ENCODE peak calls at places on chromosomes 3 and 15, in eight cellular contexts. O, U, X, V, M, T, P and A are unnamed samples.

GRCh38 chr3:140546649-140547048 is 131.2 kb upstream of the TRIM42 start:
- DNase-seq in O (no peak), U (no peak), X (no peak), V (no peak), M (peak), T (no peak), P (peak), A (no peak)

GRCh38 chr3:16205156-16205870 is 30.8 kb downstream of the GALNT15 start:
- DNase-seq in O (no peak), U (no peak), X (peak), V (no peak), M (no peak), T (no peak), P (no peak), A (no peak)

GRCh38 chr3:111151438-111151837 is 79.8 kb downstream of the NECTIN3 start:
- DNase-seq in O (no peak), U (no peak), X (peak), V (peak), M (no peak), T (no peak), P (no peak), A (no peak)

GRCh38 chr3:98885851-98886250 is 15.6 kb downstream of the DCBLD2 start:
- DNase-seq in O (no peak), U (no peak), X (peak), V (no peak), M (no peak), T (no peak), P (no peak), A (no peak)

GRCh38 chr15:73800662-73801345 is 47.7 kb upstream of the INSYN1 start:
- DNase-seq in O (peak), U (no peak), X (peak), V (peak), M (no peak), T (no peak), P (peak), A (no peak)

GRCh38 chr15:93072440-93073394 is 16.3 kb downstream of the RGMA start:
- DNase-seq in O (peak), U (peak), X (peak), V (peak), M (no peak), T (no peak), P (no peak), A (no peak)

GRCh38 chr3:112093180-112093522 is 7.0 kb downstream of the C3orf52 start:
- DNase-seq in O (no peak), U (no peak), X (no peak), V (no peak), M (no peak), T (no peak), P (no peak), A (no peak)

GRCh38 chr15:60523056-60523455 is 44.1 kb upstream of the ICE2 start:
- DNase-seq in O (no peak), U (no peak), X (peak), V (no peak), M (no peak), T (no peak), P (no peak), A (no peak)

GRCh38 chr15:70375006-70375409 is 277.3 kb upstream of the TLE3 start:
- DNase-seq in O (peak), U (no peak), X (peak), V (no peak), M (peak), T (no peak), P (no peak), A (peak)

GRCh38 chr3:195153121-195153520 is 117.8 kb downstream of the XXYLT1 start:
- DNase-seq in O (no peak), U (no peak), X (no peak), V (no peak), M (peak), T (no peak), P (no peak), A (no peak)

GRCh38 chr15:66730168-66731014 is 28.4 kb downstream of the SMAD6 start:
- DNase-seq in O (no peak), U (no peak), X (peak), V (no peak), M (no peak), T (no peak), P (no peak), A (no peak)

GRCh38 chr15:65040461-65040860 is 4.7 kb upstream of the SLC51B start:
- DNase-seq in O (no peak), U (no peak), X (no peak), V (no peak), M (no peak), T (no peak), P (no peak), A (no peak)

GRCh38 chr3:115363071-115363470 is 216.0 kb upstream of the ZBTB20 start:
- DNase-seq in O (no peak), U (peak), X (peak), V (no peak), M (no peak), T (no peak), P (no peak), A (no peak)

GRCh38 chr3:8499181-8499611 is 2.4 kb upstream of the LMCD1 start:
- DNase-seq in O (peak), U (peak), X (no peak), V (no peak), M (peak), T (no peak), P (peak), A (no peak)

GRCh38 chr3:194278186-194278845 is 72.8 kb downstream of the CPN2 start:
- DNase-seq in O (no peak), U (no peak), X (no peak), V (no peak), M (no peak), T (no peak), P (no peak), A (no peak)